ENCODE peak calls at places on chromosomes 7 and 10, in seven cellular contexts. Q, D, W, H, U, E and C are unnamed samples.

GRCh38 chr10:71911296-71911954 is 52.8 kb upstream of the CHST3 start:
- DNase-seq in H (peak), W (no peak), D (no peak), E (peak), U (no peak), Q (no peak), C (no peak)

GRCh38 chr7:7203813-7204575 is 21.6 kb downstream of the C1GALT1 start:
- DNase-seq in E (no peak), H (peak), U (no peak), W (no peak), Q (no peak), D (no peak), C (no peak)

GRCh38 chr10:60032723-60033122 is 126.4 kb upstream of the CCDC6 start:
- DNase-seq in H (peak), W (no peak), U (no peak), Q (peak), E (peak), D (peak), C (no peak)

GRCh38 chr10:106285199-106285598 is 879.3 kb downstream of the SORCS1 start:
- DNase-seq in W (no peak), H (peak), E (no peak), D (no peak), U (no peak), Q (no peak), C (no peak)

GRCh38 chr10:126012485-126012884 is 116.1 kb downstream of the FANK1 start:
- DNase-seq in W (no peak), H (peak), E (peak), Q (no peak), U (no peak), D (no peak), C (no peak)

GRCh38 chr7:143418681-143419458 is 10.2 kb upstream of the EPHA1 start:
- DNase-seq in H (no peak), Q (no peak), E (no peak), U (no peak), W (no peak), D (no peak), C (no peak)

GRCh38 chr7:1811850-1812692 is 142.0 kb downstream of the ELFN1 start:
- DNase-seq in U (no peak), Q (no peak), H (no peak), D (no peak), W (no peak), E (no peak), C (peak)

GRCh38 chr7:88132725-88133124 is 87.1 kb downstream of the SRI start:
- DNase-seq in W (no peak), H (no peak), E (no peak), D (no peak), U (no peak), Q (no peak), C (no peak)

GRCh38 chr10:55062349-55062748 is 261.3 kb upstream of the PCDH15 start:
- DNase-seq in Q (no peak), H (no peak), E (no peak), U (no peak), D (no peak), W (no peak), C (no peak)

DNA sequence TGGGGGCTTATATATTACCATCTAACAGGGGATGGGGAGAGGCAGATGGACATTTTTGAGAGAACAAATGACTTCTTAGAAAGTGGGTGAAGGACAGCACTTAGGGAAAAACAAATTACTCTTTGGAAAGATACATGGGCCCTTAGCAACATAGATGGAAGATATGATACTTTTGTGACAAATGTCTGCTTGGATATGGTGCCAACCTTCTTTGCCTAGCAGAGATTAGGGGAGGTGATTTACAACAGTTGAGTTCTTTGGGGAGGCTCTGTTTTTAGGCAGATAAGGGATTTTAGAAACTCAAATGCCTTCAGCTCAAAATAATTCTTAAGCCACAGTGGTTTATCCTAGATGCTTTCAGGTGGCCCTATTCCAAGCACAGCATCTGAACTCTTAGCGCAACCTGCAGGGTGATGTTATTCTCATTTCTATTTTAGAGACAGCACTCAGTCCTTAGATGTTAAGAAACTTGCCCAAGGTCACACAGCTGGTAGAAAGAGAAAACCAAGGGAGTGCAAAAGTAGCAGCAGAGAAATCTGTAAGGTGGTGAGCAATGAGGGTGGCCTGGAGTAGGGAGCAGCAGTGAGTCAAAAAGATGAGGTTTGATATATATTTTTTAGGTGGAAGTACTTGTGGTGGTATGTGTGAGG is 75.1 kb upstream of the KMT2E start:
- DNase-seq in W (no peak), Q (no peak), E (no peak), U (no peak), D (peak), H (no peak), C (no peak)
- H3K27ac ChIP-seq in W (no peak), Q (no peak), E (no peak), U (no peak), D (no peak), H (peak), C (no peak)

GRCh38 chr10:80515941-80516340 is 21.8 kb upstream of the SH2D4B start:
- DNase-seq in H (no peak), U (no peak), E (no peak), W (no peak), D (no peak), Q (no peak), C (no peak)
- H3K27ac ChIP-seq in H (no peak), U (no peak), E (no peak), W (no peak), D (no peak), Q (no peak), C (no peak)

DNA sequence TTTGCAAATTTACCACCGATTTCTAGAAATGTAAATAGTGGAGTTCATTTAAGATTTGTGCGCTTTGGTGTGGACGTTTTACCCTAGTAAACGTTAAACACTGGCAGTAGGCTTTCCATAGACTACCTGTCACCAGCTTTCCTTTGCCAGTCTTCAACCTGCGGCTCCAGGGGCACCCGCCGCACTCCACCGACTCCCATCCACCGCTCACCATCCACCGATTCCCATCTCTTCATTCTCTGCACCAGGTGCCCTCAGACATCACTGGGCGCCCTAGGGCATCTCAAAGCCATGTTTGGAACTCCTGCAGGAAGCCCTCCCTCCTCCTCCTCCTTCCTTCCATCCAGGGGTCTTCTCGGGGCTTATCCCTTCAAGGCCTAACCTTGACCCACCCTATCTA is 1.4 kb upstream of the AP5Z1 start:
- DNase-seq in H (no peak), D (no peak), U (no peak), W (no peak), Q (no peak), E (no peak), C (no peak)
- H3K27ac ChIP-seq in H (no peak), D (no peak), U (no peak), W (no peak), Q (peak), E (no peak), C (no peak)

GRCh38 chr7:148986737-148987009 is 41.6 kb downstream of the PDIA4 start:
- DNase-seq in E (no peak), H (no peak), U (no peak), Q (no peak), D (no peak), W (no peak), C (no peak)

GRCh38 chr7:148983220-148984146 is 44.8 kb downstream of the PDIA4 start:
- DNase-seq in U (peak), E (peak), D (peak), W (peak), H (peak), Q (peak), C (no peak)

GRCh38 chr7:148987010-148987750 is 41.1 kb downstream of the PDIA4 start:
- DNase-seq in Q (peak), E (peak), D (peak), W (peak), H (peak), U (peak), C (peak)

GRCh38 chr7:148979827-148980226 is 48.5 kb downstream of the PDIA4 start:
- DNase-seq in W (no peak), U (no peak), D (no peak), H (no peak), E (no peak), Q (no peak), C (no peak)

GRCh38 chr7:148982596-148983219 is 45.6 kb downstream of the PDIA4 start:
- DNase-seq in Q (no peak), W (peak), D (no peak), E (peak), U (no peak), H (peak), C (no peak)
- H3K27ac ChIP-seq in Q (peak), W (no peak), D (no peak), E (no peak), U (no peak), H (no peak), C (peak)

DNA sequence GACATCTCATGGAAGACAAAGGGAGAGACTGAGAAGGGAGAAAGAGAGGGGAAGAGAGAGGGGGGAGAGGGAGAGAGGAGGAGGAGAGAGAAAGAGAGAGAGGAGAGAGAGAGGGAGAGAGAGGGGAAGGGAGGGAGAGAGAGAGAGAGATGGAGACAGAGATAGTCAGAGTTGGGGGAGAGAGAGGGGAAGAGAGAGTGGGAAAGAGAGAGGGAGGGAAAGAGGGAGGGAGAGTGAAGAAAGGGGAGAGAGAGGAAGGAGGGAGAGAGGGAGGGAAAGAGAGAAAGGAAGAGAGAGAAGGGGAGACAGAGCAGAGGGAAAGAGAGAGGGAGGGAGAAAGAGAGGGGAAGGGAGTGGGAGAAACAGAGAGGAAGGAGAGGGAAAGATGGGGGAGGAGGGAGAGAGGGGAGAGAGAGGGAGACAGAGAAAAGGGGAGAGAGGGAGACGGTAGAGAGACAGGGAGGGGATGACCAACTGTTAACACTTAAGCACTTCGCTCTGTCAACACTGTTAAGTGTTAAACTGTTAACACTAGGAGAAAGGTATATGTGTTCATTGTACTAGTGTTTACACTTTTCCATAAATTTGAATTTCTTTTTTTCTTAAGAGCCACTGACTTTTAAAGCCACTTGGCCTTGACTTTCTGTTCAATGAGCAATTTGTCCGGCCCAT is 21.8 kb upstream of the SDK1 start:
- DNase-seq in E (no peak), U (no peak), W (no peak), H (no peak), Q (no peak), D (no peak), C (no peak)
- H3K27ac ChIP-seq in E (no peak), U (no peak), W (no peak), H (no peak), Q (no peak), D (no peak), C (no peak)

DNA sequence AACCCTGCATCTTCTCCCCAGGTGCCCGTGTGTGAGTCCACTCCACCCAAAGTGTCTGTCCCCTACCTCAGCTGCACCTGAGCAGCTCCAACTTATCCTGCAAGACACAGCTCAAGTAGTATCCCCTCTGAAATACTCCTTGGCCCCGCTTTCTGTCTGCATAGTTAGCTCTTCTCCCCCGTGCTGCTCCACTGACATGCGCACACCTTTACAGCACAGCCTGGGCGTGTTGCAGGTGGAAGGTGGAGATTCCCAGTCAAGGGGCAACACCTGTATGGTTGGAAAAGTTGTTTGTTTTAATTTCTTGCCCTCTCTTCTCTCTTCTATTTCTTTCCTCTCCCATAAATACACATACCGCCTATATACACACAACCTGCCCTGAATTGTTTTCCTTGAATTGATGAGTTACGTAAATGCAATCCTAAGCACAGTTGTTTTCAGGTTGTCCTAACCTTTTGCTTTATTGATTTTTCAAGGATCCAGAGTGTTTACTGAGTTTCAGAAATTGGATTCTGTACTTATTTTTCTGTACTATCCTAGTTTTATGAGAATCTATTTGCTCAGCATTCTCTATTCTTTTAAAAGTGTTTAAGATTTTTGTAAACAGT is 14.9 kb downstream of the MET start:
- DNase-seq in H (no peak), U (no peak), Q (no peak), E (no peak), D (peak), W (no peak), C (no peak)
- H3K27ac ChIP-seq in H (peak), U (no peak), Q (no peak), E (peak), D (no peak), W (no peak), C (no peak)

GRCh38 chr7:50450691-50451051 is 521 bp upstream of the FIGNL1 start:
- DNase-seq in H (no peak), U (no peak), E (no peak), W (no peak), D (no peak), Q (peak), C (no peak)
- H3K27ac ChIP-seq in H (no peak), U (no peak), E (peak), W (peak), D (peak), Q (peak), C (peak)

GRCh38 chr7:158858592-158859503 is 2.5 kb downstream of the DYNC2I1 start:
- DNase-seq in Q (no peak), D (no peak), W (no peak), E (no peak), H (peak), U (no peak), C (no peak)
- H3K27ac ChIP-seq in Q (no peak), D (no peak), W (no peak), E (no peak), H (no peak), U (no peak), C (peak)